ENCODE peak calls at places on chromosomes 3 and 15, in four cellular contexts. One of them, this sample, is unnamed.
A peak's percentile ranks its signal among the peaks of the same experiment; 100 is the strongest.

GRCh38 chr3:170765419-170766078 is 104.4 kb downstream of the RPL22L1 start:
- DNase-seq in K562: peak; percentile 31
- DNase-seq in HCT116: no peak
- DNase-seq in HepG2: peak; percentile 86
- DNase-seq in this sample: peak; percentile 85

GRCh38 chr3:53085476-53085875 is 39.6 kb upstream of the SFMBT1 start:
- DNase-seq in K562: no peak
- DNase-seq in HCT116: no peak
- DNase-seq in HepG2: no peak
- DNase-seq in this sample: no peak

GRCh38 chr15:67386947-67387346 is 132.4 kb downstream of the IQCH start:
- DNase-seq in HepG2: no peak
- DNase-seq in K562: no peak
- DNase-seq in HCT116: no peak
- DNase-seq in this sample: no peak

GRCh38 chr15:32706704-32707103 is 11.1 kb upstream of the GREM1 start:
- DNase-seq in K562: no peak
- DNase-seq in HCT116: no peak
- DNase-seq in HepG2: no peak
- DNase-seq in this sample: no peak

GRCh38 chr15:67670647-67671305 is 128.3 kb downstream of the MAP2K5 start:
- DNase-seq in K562: no peak
- DNase-seq in HepG2: no peak
- DNase-seq in HCT116: no peak
- DNase-seq in this sample: no peak

GRCh38 chr3:120503727-120504616 is 53.2 kb upstream of the FSTL1 start:
- DNase-seq in K562: no peak
- DNase-seq in HepG2: no peak
- DNase-seq in HCT116: no peak
- DNase-seq in this sample: no peak

GRCh38 chr3:16234281-16234680 is 30.5 kb downstream of the DPH3 start:
- DNase-seq in HepG2: no peak
- DNase-seq in HCT116: no peak
- DNase-seq in K562: no peak
- DNase-seq in this sample: no peak

GRCh38 chr15:95325763-95326688 is 1004.5 kb upstream of the NR2F2 start:
- DNase-seq in HepG2: no peak
- DNase-seq in HCT116: no peak
- DNase-seq in K562: no peak
- DNase-seq in this sample: no peak

GRCh38 chr15:66854012-66854965 is 152.3 kb downstream of the SMAD6 start:
- DNase-seq in HepG2: no peak
- DNase-seq in K562: no peak
- DNase-seq in HCT116: no peak
- DNase-seq in this sample: no peak

GRCh38 chr3:60147249-60147648 is 1097.4 kb upstream of the CFAP20DC start:
- DNase-seq in HCT116: no peak
- DNase-seq in HepG2: no peak
- DNase-seq in K562: no peak
- DNase-seq in this sample: no peak

GRCh38 chr15:29945943-29946591 is 123.8 kb upstream of the TJP1 start:
- DNase-seq in HepG2: no peak
- DNase-seq in HCT116: no peak
- DNase-seq in K562: no peak
- DNase-seq in this sample: no peak

GRCh38 chr15:57509965-57510364 is 81.7 kb upstream of the MYZAP start:
- DNase-seq in K562: no peak
- DNase-seq in HepG2: no peak
- DNase-seq in HCT116: no peak
- DNase-seq in this sample: no peak

GRCh38 chr3:97838393-97838792 is 16.6 kb downstream of the CRYBG3 start:
- DNase-seq in HepG2: no peak
- DNase-seq in HCT116: no peak
- DNase-seq in K562: no peak
- DNase-seq in this sample: no peak

GRCh38 chr3:119240101-119240581 is 537 bp downstream of the B4GALT4 start:
- DNase-seq in K562: peak; percentile 27
- DNase-seq in HCT116: no peak
- DNase-seq in HepG2: peak; percentile 77
- DNase-seq in this sample: no peak

GRCh38 chr3:25604107-25604805 is 60.5 kb downstream of the TOP2B start:
- DNase-seq in K562: peak; percentile 57
- DNase-seq in HCT116: no peak
- DNase-seq in HepG2: no peak
- DNase-seq in this sample: no peak
- TF ChIP-seq TCF7L2 in K562: no peak
- TF ChIP-seq TCF7L2 in HCT116: no peak
- TF ChIP-seq TCF7L2 in HepG2: no peak
- TF ChIP-seq TCF7L2 in this sample: no peak

GRCh38 chr3:49867871-49868321 is 1.8 kb downstream of the CAMKV start:
- DNase-seq in HepG2: peak; percentile 27
- DNase-seq in K562: peak; percentile 44
- DNase-seq in HCT116: no peak
- DNase-seq in this sample: no peak
- H3K27ac ChIP-seq in HepG2: no peak overlapping the region
- H3K27ac ChIP-seq in K562: no peak overlapping the region
- H3K27ac ChIP-seq in HCT116: no peak overlapping the region
- H3K27ac ChIP-seq in this sample: no peak overlapping the region

DNA sequence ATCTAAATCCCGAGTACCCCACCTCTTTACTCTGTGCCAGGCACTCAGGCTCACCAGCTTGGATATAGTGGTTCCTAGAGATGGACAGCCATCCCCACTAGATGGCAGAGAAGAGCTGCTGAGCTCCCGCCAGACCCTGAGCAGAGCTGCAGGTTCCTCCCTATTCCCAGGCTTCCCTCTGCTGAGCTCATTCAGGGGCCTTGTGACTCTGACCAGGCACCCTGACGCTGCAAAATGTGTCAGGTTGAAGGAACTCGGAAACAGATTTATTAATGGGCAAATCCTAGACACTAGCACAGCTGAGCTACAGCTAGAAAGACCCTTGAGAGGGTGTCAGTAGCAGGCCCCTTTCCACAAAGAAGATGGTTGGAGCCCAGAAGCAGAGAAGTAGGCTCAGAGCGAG is 38.2 kb upstream of the RHO start:
- DNase-seq in HCT116: peak; percentile 49
- DNase-seq in K562: peak; percentile 72
- DNase-seq in HepG2: peak; percentile 83
- DNase-seq in this sample: peak; percentile 82
- TF ChIP-seq POLR2AphosphoS5 in HCT116: no peak
- TF ChIP-seq POLR2AphosphoS5 in K562: no peak
- TF ChIP-seq POLR2AphosphoS5 in HepG2: no peak
- TF ChIP-seq POLR2AphosphoS5 in this sample: no peak

GRCh38 chr15:43511012-43511885 is 6.2 kb upstream of the MAP1A start:
- DNase-seq in HCT116: peak; percentile 37
- DNase-seq in HepG2: peak; percentile 20
- DNase-seq in K562: no peak
- DNase-seq in this sample: no peak
- TF ChIP-seq TCF7L2 in HCT116: no peak
- TF ChIP-seq TCF7L2 in HepG2: no peak
- TF ChIP-seq TCF7L2 in K562: no peak
- TF ChIP-seq TCF7L2 in this sample: peak; percentile 69

GRCh38 chr3:129793947-129794318 is 99.6 kb downstream of the TMCC1 start:
- DNase-seq in HepG2: no peak
- DNase-seq in HCT116: no peak
- DNase-seq in K562: no peak
- DNase-seq in this sample: no peak
- H3K27ac ChIP-seq in HepG2: no peak overlapping the region
- H3K27ac ChIP-seq in HCT116: peak overlapping the region; percentile 61
- H3K27ac ChIP-seq in K562: no peak overlapping the region
- H3K27ac ChIP-seq in this sample: peak overlapping the region; percentile 73

GRCh38 chr3:48738144-48738536 is 21.1 kb upstream of the IP6K2 start:
- DNase-seq in HepG2: no peak
- DNase-seq in HCT116: no peak
- DNase-seq in K562: no peak
- DNase-seq in this sample: no peak
- TF ChIP-seq POLR2AphosphoS5 in HepG2: no peak
- TF ChIP-seq POLR2AphosphoS5 in HCT116: no peak
- TF ChIP-seq POLR2AphosphoS5 in K562: no peak
- TF ChIP-seq POLR2AphosphoS5 in this sample: no peak